ENCODE peak calls at places on chromosomes 1 and 21, in four cellular contexts. One of them, this sample, is unnamed. For H3K9me3, the result is how much of the 10 kb centered on the place peaks cover.

GRCh38 chr1:207454046-207454964 is at the start of gene CR2:
- DNase-seq in A549: peak
- DNase-seq in CD8-positive, alpha-beta T cell: peak
- DNase-seq in psoas muscle: peak
- DNase-seq in this sample: peak

GRCh38 chr1:54864460-54865208 is 22.4 kb downstream of the DHCR24 start:
- DNase-seq in A549: no peak
- DNase-seq in psoas muscle: no peak
- DNase-seq in CD8-positive, alpha-beta T cell: no peak
- DNase-seq in this sample: no peak

GRCh38 chr1:39542924-39543323 is 33.7 kb downstream of the PABPC4 start:
- DNase-seq in A549: no peak
- DNase-seq in CD8-positive, alpha-beta T cell: no peak
- DNase-seq in psoas muscle: no peak
- DNase-seq in this sample: no peak

GRCh38 chr1:156689035-156689959 is 12.1 kb upstream of the NES start:
- DNase-seq in A549: peak
- DNase-seq in CD8-positive, alpha-beta T cell: peak
- DNase-seq in psoas muscle: peak
- DNase-seq in this sample: peak

GRCh38 chr1:6208723-6209660 is 3.1 kb downstream of the RNF207 start:
- DNase-seq in psoas muscle: peak
- DNase-seq in A549: no peak
- DNase-seq in CD8-positive, alpha-beta T cell: no peak
- DNase-seq in this sample: peak

GRCh38 chr1:186323865-186324264 is 51.2 kb downstream of the TPR start:
- DNase-seq in A549: no peak
- DNase-seq in psoas muscle: no peak
- DNase-seq in CD8-positive, alpha-beta T cell: no peak
- DNase-seq in this sample: no peak

GRCh38 chr1:101938681-101939080 is 58.0 kb downstream of the OLFM3 start:
- DNase-seq in psoas muscle: no peak
- DNase-seq in CD8-positive, alpha-beta T cell: no peak
- DNase-seq in A549: no peak
- DNase-seq in this sample: no peak

GRCh38 chr1:114274621-114275317 is 121.1 kb upstream of the SYT6 start:
- DNase-seq in psoas muscle: no peak
- DNase-seq in A549: no peak
- DNase-seq in CD8-positive, alpha-beta T cell: no peak
- DNase-seq in this sample: no peak

GRCh38 chr1:9351654-9352271 is 59.1 kb downstream of the SPSB1 start:
- DNase-seq in psoas muscle: no peak
- DNase-seq in A549: no peak
- DNase-seq in CD8-positive, alpha-beta T cell: no peak
- DNase-seq in this sample: no peak

GRCh38 chr1:15802234-15802965 is 5.0 kb downstream of the UQCRHL start:
- DNase-seq in CD8-positive, alpha-beta T cell: no peak
- DNase-seq in A549: no peak
- DNase-seq in psoas muscle: no peak
- DNase-seq in this sample: no peak

GRCh38 chr1:39827201-39827600 is 38.5 kb upstream of the BMP8B start:
- DNase-seq in A549: no peak
- DNase-seq in CD8-positive, alpha-beta T cell: no peak
- DNase-seq in psoas muscle: no peak
- DNase-seq in this sample: no peak

GRCh38 chr1:211153932-211154331 is 20.0 kb upstream of the KCNH1 start:
- DNase-seq in CD8-positive, alpha-beta T cell: no peak
- DNase-seq in A549: no peak
- DNase-seq in psoas muscle: no peak
- DNase-seq in this sample: no peak

GRCh38 chr1:116417678-116418077 is 44.6 kb downstream of the ATP1A1 start:
- DNase-seq in psoas muscle: no peak
- DNase-seq in A549: no peak
- DNase-seq in CD8-positive, alpha-beta T cell: no peak
- DNase-seq in this sample: no peak

GRCh38 chr1:17909634-17910033 is 154.5 kb downstream of the ACTL8 start:
- DNase-seq in A549: no peak
- DNase-seq in psoas muscle: no peak
- DNase-seq in CD8-positive, alpha-beta T cell: no peak
- DNase-seq in this sample: no peak

GRCh38 chr1:187236676-187237075 is 407.9 kb downstream of the PLA2G4A start:
- DNase-seq in A549: no peak
- DNase-seq in CD8-positive, alpha-beta T cell: no peak
- DNase-seq in psoas muscle: no peak
- DNase-seq in this sample: no peak

GRCh38 chr1:35112668-35113067 is 33.5 kb downstream of the ZMYM1 start:
- DNase-seq in A549: no peak
- DNase-seq in psoas muscle: no peak
- DNase-seq in CD8-positive, alpha-beta T cell: no peak
- DNase-seq in this sample: no peak

GRCh38 chr21:31560479-31560878 is 99.0 kb upstream of the SOD1 start:
- DNase-seq in psoas muscle: no peak
- DNase-seq in CD8-positive, alpha-beta T cell: no peak
- DNase-seq in A549: no peak
- DNase-seq in this sample: no peak

GRCh38 chr1:27633298-27633610 is 1.7 kb downstream of the FGR start:
- DNase-seq in psoas muscle: no peak
- DNase-seq in CD8-positive, alpha-beta T cell: no peak
- DNase-seq in A549: no peak
- DNase-seq in this sample: no peak

GRCh38 chr1:214990619-214991018 is 91.9 kb upstream of the KCNK2 start:
- DNase-seq in A549: no peak
- DNase-seq in CD8-positive, alpha-beta T cell: no peak
- DNase-seq in psoas muscle: no peak
- DNase-seq in this sample: no peak

GRCh38 chr21:33988237-33988835 is 72.7 kb upstream of the ATP5PO start:
- DNase-seq in CD8-positive, alpha-beta T cell: no peak
- DNase-seq in psoas muscle: no peak
- DNase-seq in A549: no peak
- DNase-seq in this sample: no peak

GRCh38 chr21:44461005-44461404 is 5.7 kb downstream of the LRRC3 start:
- DNase-seq in CD8-positive, alpha-beta T cell: no peak
- DNase-seq in psoas muscle: no peak
- DNase-seq in A549: no peak
- DNase-seq in this sample: no peak

GRCh38 chr1:46595127-46595526 is 8.9 kb downstream of the MKNK1 start:
- DNase-seq in psoas muscle: peak
- DNase-seq in CD8-positive, alpha-beta T cell: no peak
- DNase-seq in A549: no peak
- DNase-seq in this sample: no peak

GRCh38 chr1:189496768-189497167 is 980.9 kb downstream of the BRINP3 start:
- DNase-seq in CD8-positive, alpha-beta T cell: no peak
- DNase-seq in A549: no peak
- DNase-seq in psoas muscle: no peak
- DNase-seq in this sample: no peak

GRCh38 chr1:186409091-186409490 is 33.5 kb downstream of the ODR4 start:
- DNase-seq in A549: no peak
- DNase-seq in CD8-positive, alpha-beta T cell: no peak
- DNase-seq in psoas muscle: no peak
- DNase-seq in this sample: no peak

GRCh38 chr1:205678286-205679111 is 1.8 kb downstream of the SLC45A3 start:
- DNase-seq in psoas muscle: no peak
- DNase-seq in A549: no peak
- DNase-seq in CD8-positive, alpha-beta T cell: no peak
- DNase-seq in this sample: no peak

GRCh38 chr1:82279241-82279640 is 478.5 kb downstream of the ADGRL2 start:
- DNase-seq in psoas muscle: no peak
- DNase-seq in CD8-positive, alpha-beta T cell: no peak
- DNase-seq in A549: no peak
- DNase-seq in this sample: no peak

GRCh38 chr1:160779662-160780397 is 16.1 kb upstream of the LY9 start:
- DNase-seq in psoas muscle: no peak
- DNase-seq in CD8-positive, alpha-beta T cell: peak
- DNase-seq in A549: peak
- DNase-seq in this sample: no peak

GRCh38 chr1:93238425-93238824 is 57.9 kb downstream of the CCDC18 start:
- DNase-seq in psoas muscle: no peak
- DNase-seq in A549: no peak
- DNase-seq in CD8-positive, alpha-beta T cell: no peak
- DNase-seq in this sample: no peak

GRCh38 chr1:210822897-210823296 is 311.1 kb downstream of the KCNH1 start:
- DNase-seq in CD8-positive, alpha-beta T cell: no peak
- DNase-seq in psoas muscle: no peak
- DNase-seq in A549: no peak
- DNase-seq in this sample: no peak

GRCh38 chr1:219798283-219799030 is 129.9 kb downstream of the SLC30A10 start:
- DNase-seq in A549: no peak
- DNase-seq in psoas muscle: no peak
- DNase-seq in CD8-positive, alpha-beta T cell: no peak
- DNase-seq in this sample: no peak

GRCh38 chr1:113684153-113684541 is 75.1 kb downstream of the PHTF1 start:
- DNase-seq in psoas muscle: peak
- DNase-seq in A549: no peak
- DNase-seq in CD8-positive, alpha-beta T cell: no peak
- DNase-seq in this sample: no peak

GRCh38 chr1:73097917-73098316 is 815.6 kb upstream of the NEGR1 start:
- DNase-seq in CD8-positive, alpha-beta T cell: no peak
- DNase-seq in A549: no peak
- DNase-seq in psoas muscle: no peak
- DNase-seq in this sample: no peak

GRCh38 chr1:920008-920407 is 3.7 kb upstream of the SAMD11 start:
- DNase-seq in A549: no peak
- DNase-seq in psoas muscle: no peak
- DNase-seq in CD8-positive, alpha-beta T cell: no peak
- DNase-seq in this sample: no peak

GRCh38 chr21:34884346-34884929 is 164.7 kb downstream of the RUNX1 start:
- DNase-seq in psoas muscle: no peak
- DNase-seq in CD8-positive, alpha-beta T cell: no peak
- DNase-seq in A549: no peak
- DNase-seq in this sample: no peak

GRCh38 chr21:42461185-42461520 is 34.9 kb downstream of the RSPH1 start:
- DNase-seq in A549: no peak
- DNase-seq in psoas muscle: no peak
- DNase-seq in CD8-positive, alpha-beta T cell: no peak
- DNase-seq in this sample: no peak

GRCh38 chr1:14944471-14944981 is 209.0 kb upstream of the TMEM51 start:
- DNase-seq in A549: no peak
- DNase-seq in psoas muscle: no peak
- DNase-seq in CD8-positive, alpha-beta T cell: no peak
- DNase-seq in this sample: no peak

GRCh38 chr1:205950280-205950679 is 7.0 kb upstream of the SLC26A9 start:
- DNase-seq in psoas muscle: peak
- DNase-seq in A549: no peak
- DNase-seq in CD8-positive, alpha-beta T cell: no peak
- DNase-seq in this sample: no peak

GRCh38 chr1:237235080-237235479 is 193.1 kb downstream of the RYR2 start:
- DNase-seq in CD8-positive, alpha-beta T cell: no peak
- DNase-seq in psoas muscle: no peak
- DNase-seq in A549: no peak
- DNase-seq in this sample: no peak

GRCh38 chr1:85975770-85976386 is 180.7 kb downstream of the COL24A1 start:
- DNase-seq in A549: no peak
- DNase-seq in CD8-positive, alpha-beta T cell: no peak
- DNase-seq in psoas muscle: no peak
- DNase-seq in this sample: no peak

DNA sequence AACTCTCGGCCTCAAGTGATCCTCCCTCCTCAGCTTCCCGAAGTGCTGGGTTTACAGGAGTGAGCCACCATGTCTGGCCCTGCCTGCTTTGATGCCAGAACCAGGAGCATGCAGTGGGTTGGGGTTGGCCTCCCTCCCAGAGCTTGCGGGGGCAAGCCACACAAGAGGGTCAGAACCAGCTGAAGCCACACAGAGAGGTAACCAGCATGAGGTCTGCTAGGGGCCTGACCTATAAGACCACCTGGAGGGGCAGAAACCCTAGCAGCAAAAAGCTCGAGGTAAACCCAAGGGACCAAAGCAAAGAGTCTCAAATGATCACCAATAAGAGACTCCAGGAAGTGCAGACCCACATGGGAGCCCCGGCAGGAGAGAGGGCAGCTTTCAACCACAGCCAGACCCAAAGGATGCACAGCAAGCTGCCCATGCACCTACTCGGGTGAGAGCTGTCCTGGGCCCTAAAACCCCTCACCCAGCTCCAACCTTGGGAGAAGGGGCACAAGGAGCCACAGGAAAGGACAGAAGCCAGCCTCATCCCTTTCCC is 81.2 kb downstream of the TOMM20 start:
- DNase-seq in psoas muscle: no peak
- DNase-seq in A549: no peak
- DNase-seq in CD8-positive, alpha-beta T cell: no peak
- DNase-seq in this sample: no peak
- H3K9me3 ChIP-seq in psoas muscle: under half
- H3K9me3 ChIP-seq in A549: under half
- H3K9me3 ChIP-seq in CD8-positive, alpha-beta T cell: under half
- H3K9me3 ChIP-seq in this sample: under half

DNA sequence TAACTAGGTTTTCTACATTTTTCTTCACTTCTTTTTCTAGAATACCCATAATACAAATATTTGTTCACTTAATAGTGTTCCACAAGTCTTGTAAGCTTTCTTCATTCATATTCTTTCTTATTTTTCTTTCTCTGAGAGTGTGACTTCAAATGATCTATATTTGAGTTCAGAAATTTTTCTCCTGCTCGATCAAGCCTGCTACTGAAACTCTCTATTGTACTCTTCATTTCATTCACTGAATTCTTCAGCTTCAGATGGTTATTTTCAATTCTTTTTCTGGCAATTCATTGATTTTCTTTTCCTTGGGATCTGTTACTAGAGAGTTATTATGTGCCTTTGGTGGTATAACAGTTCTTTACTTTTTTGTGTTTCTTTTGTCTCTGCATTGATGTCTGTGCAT is 82.5 kb upstream of the CAMK1G start:
- DNase-seq in psoas muscle: no peak
- DNase-seq in CD8-positive, alpha-beta T cell: no peak
- DNase-seq in A549: no peak
- DNase-seq in this sample: no peak
- H3K9me3 ChIP-seq in psoas muscle: under half
- H3K9me3 ChIP-seq in CD8-positive, alpha-beta T cell: under half
- H3K9me3 ChIP-seq in A549: under half
- H3K9me3 ChIP-seq in this sample: under half

GRCh38 chr1:152511596-152511995 is 993 bp downstream of the LCE5A start:
- DNase-seq in psoas muscle: no peak
- DNase-seq in CD8-positive, alpha-beta T cell: no peak
- DNase-seq in A549: no peak
- DNase-seq in this sample: no peak
- H3K9me3 ChIP-seq in psoas muscle: under half
- H3K9me3 ChIP-seq in CD8-positive, alpha-beta T cell: under half
- H3K9me3 ChIP-seq in A549: under half
- H3K9me3 ChIP-seq in this sample: under half

DNA sequence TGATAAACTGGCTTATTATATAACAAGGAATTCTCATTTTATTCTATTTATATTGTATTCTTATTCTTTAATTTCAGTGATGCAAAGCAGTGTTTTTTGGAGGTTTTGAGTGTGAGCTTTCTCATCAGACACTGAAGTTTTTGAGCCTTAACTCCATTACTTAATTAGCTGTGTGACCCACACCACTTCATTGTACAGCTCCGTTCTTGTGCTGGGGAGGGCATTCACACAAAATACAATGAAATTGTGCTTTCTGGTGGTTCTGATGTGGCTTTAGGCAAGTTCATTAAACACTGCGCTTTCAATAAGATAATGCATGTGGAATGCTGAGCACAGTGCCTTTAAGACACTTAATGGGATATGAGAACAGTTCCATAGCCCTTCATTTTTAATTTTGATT is 102.7 kb upstream of the TPTE start:
- DNase-seq in A549: no peak
- DNase-seq in psoas muscle: no peak
- DNase-seq in CD8-positive, alpha-beta T cell: no peak
- DNase-seq in this sample: no peak
- H3K9me3 ChIP-seq in A549: under half
- H3K9me3 ChIP-seq in psoas muscle: under half
- H3K9me3 ChIP-seq in CD8-positive, alpha-beta T cell: under half
- H3K9me3 ChIP-seq in this sample: under half

This sample was measured in T-helper 17 cell.